ENCODE peak calls at places on chromosomes 2 and 18, in five cellular contexts. One of them, this sample, is unnamed. For H3K27me3, the result is how much of the 10 kb centered on the place peaks cover.

GRCh38 chr18:12041561-12041960 is 52.1 kb upstream of the ANKRD62 start:
- DNase-seq in heart left ventricle: no peak
- DNase-seq in H7: no peak
- DNase-seq in GM23338: no peak
- DNase-seq in HCT116: no peak
- DNase-seq in this sample: no peak

GRCh38 chr18:28855524-28855923 is 678.6 kb upstream of the CDH2 start:
- DNase-seq in heart left ventricle: no peak
- DNase-seq in H7: no peak
- DNase-seq in GM23338: no peak
- DNase-seq in HCT116: no peak
- DNase-seq in this sample: no peak

GRCh38 chr2:232484628-232485332 is 2.9 kb downstream of the ECEL1 start:
- DNase-seq in heart left ventricle: no peak
- DNase-seq in H7: no peak
- DNase-seq in GM23338: no peak
- DNase-seq in HCT116: no peak
- DNase-seq in this sample: no peak

GRCh38 chr2:31736695-31737454 is 156.1 kb upstream of the SRD5A2 start:
- DNase-seq in heart left ventricle: no peak
- DNase-seq in H7: no peak
- DNase-seq in GM23338: no peak
- DNase-seq in HCT116: no peak
- DNase-seq in this sample: no peak

GRCh38 chr2:101038455-101039255 is 36.6 kb downstream of the RPL31 start:
- DNase-seq in heart left ventricle: no peak
- DNase-seq in H7: peak
- DNase-seq in GM23338: peak
- DNase-seq in HCT116: peak
- DNase-seq in this sample: no peak

GRCh38 chr18:56388571-56388970 is 249.8 kb downstream of the TXNL1 start:
- DNase-seq in heart left ventricle: no peak
- DNase-seq in H7: no peak
- DNase-seq in GM23338: no peak
- DNase-seq in HCT116: no peak
- DNase-seq in this sample: no peak

GRCh38 chr2:23592061-23592685 is 207.2 kb downstream of the KLHL29 start:
- DNase-seq in heart left ventricle: no peak
- DNase-seq in H7: peak
- DNase-seq in GM23338: no peak
- DNase-seq in HCT116: no peak
- DNase-seq in this sample: no peak

GRCh38 chr2:108594982-108595464 is 60.8 kb downstream of the LIMS1 start:
- DNase-seq in heart left ventricle: no peak
- DNase-seq in H7: no peak
- DNase-seq in GM23338: no peak
- DNase-seq in HCT116: no peak
- DNase-seq in this sample: no peak

GRCh38 chr2:235135990-235136561 is 184.3 kb downstream of the SH3BP4 start:
- DNase-seq in heart left ventricle: peak
- DNase-seq in H7: peak
- DNase-seq in GM23338: peak
- DNase-seq in HCT116: peak
- DNase-seq in this sample: peak

GRCh38 chr2:127950264-127950663 is 64.5 kb upstream of the AMMECR1L start:
- DNase-seq in heart left ventricle: no peak
- DNase-seq in H7: no peak
- DNase-seq in GM23338: no peak
- DNase-seq in HCT116: no peak
- DNase-seq in this sample: no peak

GRCh38 chr2:226077031-226077430 is 677.5 kb downstream of the NYAP2 start:
- DNase-seq in heart left ventricle: no peak
- DNase-seq in H7: no peak
- DNase-seq in GM23338: no peak
- DNase-seq in HCT116: no peak
- DNase-seq in this sample: no peak

GRCh38 chr18:45253973-45254372 is 361.3 kb upstream of the SLC14A2 start:
- DNase-seq in heart left ventricle: no peak
- DNase-seq in H7: no peak
- DNase-seq in GM23338: no peak
- DNase-seq in HCT116: no peak
- DNase-seq in this sample: no peak

GRCh38 chr2:134493797-134494196 is 225.0 kb downstream of the TMEM163 start:
- DNase-seq in heart left ventricle: no peak
- DNase-seq in H7: no peak
- DNase-seq in GM23338: no peak
- DNase-seq in HCT116: no peak
- DNase-seq in this sample: no peak

GRCh38 chr2:118052474-118052873 is 35.8 kb upstream of the INSIG2 start:
- DNase-seq in heart left ventricle: no peak
- DNase-seq in H7: no peak
- DNase-seq in GM23338: no peak
- DNase-seq in HCT116: no peak
- DNase-seq in this sample: no peak

GRCh38 chr18:595571-595970 is 1.2 kb upstream of the CLUL1 start:
- DNase-seq in heart left ventricle: no peak
- DNase-seq in H7: no peak
- DNase-seq in GM23338: no peak
- DNase-seq in HCT116: no peak
- DNase-seq in this sample: no peak

GRCh38 chr2:70620020-70620419 is 66.4 kb upstream of the TGFA start:
- DNase-seq in heart left ventricle: no peak
- DNase-seq in H7: no peak
- DNase-seq in GM23338: peak
- DNase-seq in HCT116: no peak
- DNase-seq in this sample: no peak

GRCh38 chr2:172102159-172102857 is 392 bp downstream of the DLX2 start:
- DNase-seq in heart left ventricle: no peak
- DNase-seq in H7: peak
- DNase-seq in GM23338: no peak
- DNase-seq in HCT116: no peak
- DNase-seq in this sample: peak

GRCh38 chr2:204840504-204840903 is 295.2 kb downstream of the PARD3B start:
- DNase-seq in heart left ventricle: no peak
- DNase-seq in H7: no peak
- DNase-seq in GM23338: no peak
- DNase-seq in HCT116: no peak
- DNase-seq in this sample: no peak

GRCh38 chr2:74536166-74536950 is 6.6 kb downstream of the HTRA2 start:
- DNase-seq in heart left ventricle: peak
- DNase-seq in H7: peak
- DNase-seq in GM23338: no peak
- DNase-seq in HCT116: no peak
- DNase-seq in this sample: no peak

GRCh38 chr2:173264152-173264551 is 90.5 kb upstream of the CDCA7 start:
- DNase-seq in heart left ventricle: no peak
- DNase-seq in H7: no peak
- DNase-seq in GM23338: no peak
- DNase-seq in HCT116: no peak
- DNase-seq in this sample: no peak

GRCh38 chr18:46324556-46324955 is 220.4 kb downstream of the HAUS1 start:
- DNase-seq in heart left ventricle: no peak
- DNase-seq in H7: peak
- DNase-seq in GM23338: peak
- DNase-seq in HCT116: peak
- DNase-seq in this sample: no peak

GRCh38 chr2:114762986-114763385 is 320.5 kb downstream of the DPP10 start:
- DNase-seq in heart left ventricle: peak
- DNase-seq in H7: no peak
- DNase-seq in GM23338: no peak
- DNase-seq in HCT116: no peak
- DNase-seq in this sample: no peak

DNA sequence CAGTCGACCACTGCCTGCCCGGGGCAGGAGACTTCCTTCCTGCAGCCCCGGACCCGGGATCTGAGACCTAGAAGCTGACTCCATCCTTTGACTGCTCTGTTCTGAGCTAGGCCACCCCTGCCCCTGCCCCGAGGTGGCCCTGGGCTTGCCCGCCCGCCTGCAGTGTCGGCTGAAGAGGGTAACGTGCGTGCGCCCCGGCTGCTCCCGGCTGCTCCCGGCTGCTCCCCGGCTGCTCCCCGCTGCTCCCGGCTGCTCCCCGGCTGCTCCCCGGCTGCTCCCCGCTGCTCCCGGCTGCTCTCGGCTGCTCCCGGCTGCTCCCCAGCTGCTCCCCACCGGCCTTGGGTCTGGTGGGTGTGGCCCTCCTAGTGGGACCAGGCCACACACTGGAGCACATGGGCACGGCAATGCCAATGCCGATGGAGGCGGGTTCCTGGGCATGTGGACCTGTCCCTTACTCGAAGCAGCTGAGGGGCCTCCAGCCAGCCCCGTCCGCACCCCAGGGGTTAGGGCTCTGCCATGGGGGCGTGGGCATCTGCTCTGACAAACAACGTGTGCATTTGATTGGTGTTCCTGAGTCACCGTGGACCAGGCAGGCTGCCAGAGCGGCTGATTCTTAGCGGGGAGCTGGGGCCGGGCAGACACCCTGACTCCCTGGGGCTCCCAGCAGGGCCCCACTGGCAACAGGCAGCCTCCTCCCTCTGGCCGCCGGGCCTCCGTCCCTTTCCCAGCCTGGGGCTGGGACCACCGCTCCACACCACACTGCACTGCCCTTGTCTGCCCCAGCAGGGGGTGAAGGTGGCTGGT is 2.0 kb upstream of the GAL3ST2 start:
- DNase-seq in heart left ventricle: no peak
- DNase-seq in H7: no peak
- DNase-seq in GM23338: no peak
- DNase-seq in HCT116: peak
- DNase-seq in this sample: no peak
- H3K27me3 ChIP-seq in heart left ventricle: under half
- H3K27me3 ChIP-seq in H7: under half
- H3K27me3 ChIP-seq in GM23338: under half
- H3K27me3 ChIP-seq in HCT116: under half
- H3K27me3 ChIP-seq in this sample: under half

GRCh38 chr2:170950221-170950737 is 21.2 kb downstream of the GORASP2 start:
- DNase-seq in heart left ventricle: no peak
- DNase-seq in H7: no peak
- DNase-seq in GM23338: no peak
- DNase-seq in HCT116: no peak
- DNase-seq in this sample: no peak
- H3K27me3 ChIP-seq in heart left ventricle: under half
- H3K27me3 ChIP-seq in H7: under half
- H3K27me3 ChIP-seq in GM23338: under half
- H3K27me3 ChIP-seq in HCT116: under half
- H3K27me3 ChIP-seq in this sample: under half

DNA sequence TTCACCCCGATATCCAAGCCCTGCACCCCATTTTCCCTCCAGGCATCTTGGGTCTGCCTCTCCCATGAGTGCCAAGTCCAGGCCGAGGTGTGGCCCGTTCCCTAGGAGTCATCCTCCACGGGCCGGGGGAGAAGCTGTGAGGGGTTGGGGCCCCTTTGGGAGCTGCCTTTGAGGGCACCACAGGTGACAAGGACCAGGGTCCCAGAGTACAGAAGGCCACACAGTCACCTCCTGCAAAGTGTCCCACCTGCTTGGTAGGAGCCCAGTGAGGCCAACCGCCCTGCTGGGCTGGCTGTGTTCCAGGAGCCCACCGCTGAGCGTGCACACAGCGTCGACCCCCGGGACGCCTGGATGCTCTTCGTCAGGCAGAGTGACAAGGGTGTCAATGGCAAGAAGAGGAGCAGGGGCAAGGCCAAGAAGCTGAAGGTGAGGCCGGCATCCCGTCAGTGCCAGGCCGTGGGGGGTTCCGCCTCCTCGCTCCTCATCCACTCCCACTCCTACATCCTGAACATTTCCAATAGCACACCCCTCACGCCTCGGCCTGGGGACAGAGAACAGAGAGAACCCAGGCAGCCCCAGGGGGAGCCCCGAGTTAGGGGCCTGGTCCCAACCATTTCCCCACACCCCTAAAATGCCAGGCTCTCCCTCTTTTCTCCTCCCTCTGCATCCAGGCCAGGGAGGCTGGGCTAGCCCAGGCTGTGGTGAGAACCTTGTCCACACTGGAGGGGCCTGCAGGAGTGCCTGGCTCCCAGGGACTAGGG is 2.7 kb downstream of the ERFE start:
- DNase-seq in heart left ventricle: peak
- DNase-seq in H7: peak
- DNase-seq in GM23338: no peak
- DNase-seq in HCT116: no peak
- DNase-seq in this sample: peak
- H3K27me3 ChIP-seq in heart left ventricle: under half
- H3K27me3 ChIP-seq in H7: under half
- H3K27me3 ChIP-seq in GM23338: half or more
- H3K27me3 ChIP-seq in HCT116: under half
- H3K27me3 ChIP-seq in this sample: under half

GRCh38 chr18:79603321-79604204 is 76.0 kb upstream of the CTDP1 start:
- DNase-seq in heart left ventricle: peak
- DNase-seq in H7: no peak
- DNase-seq in GM23338: no peak
- DNase-seq in HCT116: no peak
- DNase-seq in this sample: no peak
- H3K27me3 ChIP-seq in heart left ventricle: under half
- H3K27me3 ChIP-seq in H7: under half
- H3K27me3 ChIP-seq in GM23338: under half
- H3K27me3 ChIP-seq in HCT116: under half
- H3K27me3 ChIP-seq in this sample: under half

GRCh38 chr2:158509928-158510797 is 53.4 kb downstream of the PKP4 start:
- DNase-seq in heart left ventricle: no peak
- DNase-seq in H7: no peak
- DNase-seq in GM23338: no peak
- DNase-seq in HCT116: no peak
- DNase-seq in this sample: no peak

GRCh38 chr2:158512323-158512722 is 55.6 kb downstream of the PKP4 start:
- DNase-seq in heart left ventricle: no peak
- DNase-seq in H7: no peak
- DNase-seq in GM23338: no peak
- DNase-seq in HCT116: no peak
- DNase-seq in this sample: no peak

GRCh38 chr2:158507679-158508078 is 50.9 kb downstream of the PKP4 start:
- DNase-seq in heart left ventricle: no peak
- DNase-seq in H7: no peak
- DNase-seq in GM23338: no peak
- DNase-seq in HCT116: no peak
- DNase-seq in this sample: no peak

GRCh38 chr2:158511706-158512105 is 55.0 kb downstream of the PKP4 start:
- DNase-seq in heart left ventricle: no peak
- DNase-seq in H7: no peak
- DNase-seq in GM23338: no peak
- DNase-seq in HCT116: no peak
- DNase-seq in this sample: no peak

DNA sequence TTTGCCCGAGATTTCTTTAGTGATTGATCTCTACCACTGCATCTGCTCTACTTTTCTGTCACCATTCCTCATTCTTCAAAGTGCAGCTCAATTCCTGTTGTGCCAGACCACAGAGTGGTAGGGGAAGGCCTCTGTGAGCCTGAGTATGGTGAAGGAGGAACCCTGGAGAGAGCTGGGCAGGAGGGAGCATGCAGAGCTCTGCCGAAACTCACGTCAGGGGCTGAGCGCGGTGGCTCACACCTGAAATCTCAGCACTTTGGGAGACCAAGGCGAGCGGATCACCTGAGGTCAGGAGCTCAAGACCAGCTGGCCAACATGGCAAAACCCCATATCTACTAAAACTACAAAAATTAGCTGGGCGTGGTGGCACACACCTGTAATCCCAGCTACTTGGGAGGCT is 54.1 kb downstream of the PKP4 start:
- DNase-seq in heart left ventricle: no peak
- DNase-seq in H7: no peak
- DNase-seq in GM23338: no peak
- DNase-seq in HCT116: no peak
- DNase-seq in this sample: no peak
- H3K27me3 ChIP-seq in heart left ventricle: under half
- H3K27me3 ChIP-seq in H7: under half
- H3K27me3 ChIP-seq in GM23338: under half
- H3K27me3 ChIP-seq in HCT116: under half
- H3K27me3 ChIP-seq in this sample: under half